ENCODE peak calls at places on chromosomes 6 and 20, in five cellular contexts. V is fibroblast of mammary gland; A is upper lobe of left lung; Z is NCI-H1092 treated with DMSO at 0.1 percent for 48 hours; J is stimulated activated naive CD8-positive, alpha-beta T cell treated with anti-CD3 and anti-CD28 coated beads, Interleukin-15, amount 100 ng/mL, for 72 hours. W is an unnamed sample.

GRCh38 chr6:110173506-110174132 is 5.9 kb downstream of the WASF1 start:
- DNase-seq in V (no peak), A (no peak), Z (no peak), J (no peak), W (no peak)

GRCh38 chr20:1423625-1424106 is 30.8 kb upstream of the FKBP1A start:
- DNase-seq in V (peak), A (peak), Z (no peak), J (no peak), W (no peak)

GRCh38 chr20:41373851-41374567 is 7.4 kb upstream of the EMILIN3 start:
- DNase-seq in V (no peak), A (no peak), Z (no peak), J (no peak), W (no peak)

GRCh38 chr6:16212276-16212675 is 26.1 kb upstream of the GMPR start:
- DNase-seq in V (no peak), A (no peak), Z (no peak), J (no peak), W (no peak)

GRCh38 chr20:17557675-17558006 is 12.2 kb upstream of the DSTN start:
- DNase-seq in V (peak), A (peak), Z (peak), J (no peak), W (no peak)

GRCh38 chr6:169619650-169620049 is 82.2 kb downstream of the WDR27 start:
- DNase-seq in V (peak), A (no peak), Z (no peak), J (no peak), W (no peak)

GRCh38 chr20:9660236-9660868 is 146.0 kb downstream of the LAMP5 start:
- DNase-seq in V (peak), A (no peak), Z (no peak), J (no peak), W (no peak)

GRCh38 chr20:9427977-9428607 is 86.3 kb upstream of the LAMP5 start:
- DNase-seq in V (no peak), A (no peak), Z (no peak), J (no peak), W (no peak)

GRCh38 chr6:89045585-89045984 is 35.0 kb upstream of the PNRC1 start:
- DNase-seq in V (peak), A (no peak), Z (no peak), J (no peak), W (no peak)

GRCh38 chr20:3749689-3750639 is 17.5 kb downstream of the HSPA12B start:
- DNase-seq in V (no peak), A (peak), Z (peak), J (peak), W (peak)

GRCh38 chr6:4350571-4351505 is 215.5 kb upstream of the ECI2 start:
- DNase-seq in V (peak), A (no peak), Z (no peak), J (no peak), W (no peak)

GRCh38 chr6:147905721-147906120 is 397.2 kb downstream of the SAMD5 start:
- DNase-seq in V (no peak), A (no peak), Z (no peak), J (no peak), W (no peak)

GRCh38 chr20:15854871-15855270 is 718.4 kb downstream of the KIF16B start:
- DNase-seq in V (no peak), A (no peak), Z (peak), J (no peak), W (no peak)

GRCh38 chr20:10558635-10559187 is 115.1 kb downstream of the JAG1 start:
- DNase-seq in V (peak), A (no peak), Z (no peak), J (peak), W (no peak)

GRCh38 chr6:80214436-80215022 is 108.1 kb downstream of the BCKDHB start:
- DNase-seq in V (peak), A (no peak), Z (peak), J (no peak), W (peak)

GRCh38 chr6:34389034-34389433 is 3.4 kb downstream of the NUDT3 start:
- DNase-seq in V (no peak), A (no peak), Z (no peak), J (no peak), W (no peak)

GRCh38 chr6:68025764-68026163 is 609.3 kb upstream of the ADGRB3 start:
- DNase-seq in V (no peak), A (no peak), Z (no peak), J (no peak), W (no peak)

GRCh38 chr20:47774081-47774777 is 11.1 kb downstream of the SULF2 start:
- DNase-seq in V (no peak), A (no peak), Z (peak), J (no peak), W (no peak)

GRCh38 chr6:37321101-37321500 is 32.7 kb upstream of the RNF8 start:
- DNase-seq in V (no peak), A (no peak), Z (no peak), J (no peak), W (no peak)

GRCh38 chr6:14661188-14661587 is 543.6 kb downstream of the CD83 start:
- DNase-seq in V (no peak), A (no peak), Z (no peak), J (no peak), W (no peak)

GRCh38 chr20:62977613-62978558 is 25.4 kb downstream of the SLC17A9 start:
- DNase-seq in V (no peak), A (no peak), Z (no peak), J (peak), W (peak)

GRCh38 chr6:113888493-113888892 is 31.3 kb downstream of the MARCKS start:
- DNase-seq in V (no peak), A (no peak), Z (no peak), J (no peak), W (no peak)

GRCh38 chr20:44166477-44166876 is 20.5 kb downstream of the JPH2 start:
- DNase-seq in V (peak), A (no peak), Z (no peak), J (no peak), W (no peak)

GRCh38 chr6:100620085-100620484 is 155.4 kb upstream of the SIM1 start:
- DNase-seq in V (peak), A (no peak), Z (no peak), J (no peak), W (no peak)

GRCh38 chr6:117548797-117549301 is 53.5 kb downstream of the GOPC start:
- DNase-seq in V (no peak), A (no peak), Z (no peak), J (peak), W (no peak)

GRCh38 chr6:146339716-146340115 is 203.9 kb upstream of the RAB32 start:
- DNase-seq in V (peak), A (peak), Z (no peak), J (no peak), W (no peak)

GRCh38 chr6:142846883-142847287 is 98.1 kb downstream of the HIVEP2 start:
- DNase-seq in V (peak), A (no peak), Z (no peak), J (no peak), W (no peak)

GRCh38 chr6:79137671-79138070 is 59.6 kb upstream of the PHIP start:
- DNase-seq in V (peak), A (no peak), Z (no peak), J (no peak), W (no peak)

GRCh38 chr6:91081452-91082067 is 494.7 kb upstream of the MAP3K7 start:
- DNase-seq in V (peak), A (no peak), Z (peak), J (no peak), W (peak)

GRCh38 chr6:45540375-45540920 is 162.7 kb upstream of the SUPT3H start:
- DNase-seq in V (no peak), A (no peak), Z (no peak), J (no peak), W (no peak)

GRCh38 chr6:169386431-169387057 is 132.9 kb upstream of the THBS2 start:
- DNase-seq in V (peak), A (no peak), Z (no peak), J (no peak), W (no peak)

GRCh38 chr6:82348130-82348529 is 15.5 kb upstream of the TPBG start:
- DNase-seq in V (no peak), A (no peak), Z (no peak), J (no peak), W (no peak)

GRCh38 chr6:167079853-167080297 is 43.0 kb upstream of the CCR6 start:
- DNase-seq in V (no peak), A (no peak), Z (no peak), J (peak), W (no peak)

GRCh38 chr20:18001131-18001921 is 32.5 kb downstream of the MGME1 start:
- DNase-seq in V (peak), A (peak), Z (no peak), J (no peak), W (no peak)

GRCh38 chr6:116078522-116078921 is 17.8 kb upstream of the FRK start:
- DNase-seq in V (no peak), A (no peak), Z (no peak), J (no peak), W (no peak)

GRCh38 chr6:41271901-41272395 is 14.5 kb downstream of the TREM1 start:
- DNase-seq in V (no peak), A (peak), Z (no peak), J (no peak), W (no peak)

W was measured in NCI-H748 treated with DMSO at 0.1 percent for 48 hours.